ENCODE peak calls at places on chromosomes 16 and 17, in nine cellular contexts. One of them, this sample, is unnamed.
A peak's percentile ranks its signal among the peaks of the same experiment; 100 is the strongest.

GRCh38 chr17:39926588-39927100 is 757 bp downstream of the ORMDL3 start:
- DNase-seq in pancreas: peak; percentile 77
- DNase-seq in transverse colon: peak; percentile 60
- DNase-seq in sigmoid colon: peak; percentile 75
- DNase-seq in left ventricle myocardium inferior: peak; percentile 33
- DNase-seq in CD8-positive, alpha-beta T cell: peak; percentile 80
- DNase-seq in tibial nerve: no peak
- DNase-seq in uterus: peak; percentile 32
- DNase-seq in neural progenitor cell: peak; percentile 71
- DNase-seq in this sample: peak; percentile 50

GRCh38 chr17:48611681-48612455 is 1.1 kb upstream of the HOXB7 start:
- DNase-seq in pancreas: no peak
- DNase-seq in tibial nerve: no peak
- DNase-seq in neural progenitor cell: peak; percentile 51
- DNase-seq in CD8-positive, alpha-beta T cell: no peak
- DNase-seq in sigmoid colon: no peak
- DNase-seq in left ventricle myocardium inferior: no peak
- DNase-seq in transverse colon: peak; percentile 59
- DNase-seq in uterus: no peak
- DNase-seq in this sample: peak; percentile 71

GRCh38 chr16:20874088-20874581 is 26.0 kb downstream of the DCUN1D3 start:
- DNase-seq in sigmoid colon: no peak
- DNase-seq in neural progenitor cell: no peak
- DNase-seq in CD8-positive, alpha-beta T cell: no peak
- DNase-seq in uterus: no peak
- DNase-seq in transverse colon: no peak
- DNase-seq in left ventricle myocardium inferior: no peak
- DNase-seq in pancreas: no peak
- DNase-seq in tibial nerve: no peak
- DNase-seq in this sample: no peak

GRCh38 chr16:88842308-88842756 is 14.4 kb downstream of the GALNS start:
- DNase-seq in left ventricle myocardium inferior: no peak
- DNase-seq in transverse colon: no peak
- DNase-seq in neural progenitor cell: no peak
- DNase-seq in sigmoid colon: no peak
- DNase-seq in CD8-positive, alpha-beta T cell: no peak
- DNase-seq in pancreas: no peak
- DNase-seq in tibial nerve: no peak
- DNase-seq in uterus: no peak
- DNase-seq in this sample: no peak

GRCh38 chr16:13999895-14000425 is 71.2 kb upstream of the MRTFB start:
- DNase-seq in left ventricle myocardium inferior: peak; percentile 42
- DNase-seq in uterus: no peak
- DNase-seq in pancreas: no peak
- DNase-seq in neural progenitor cell: no peak
- DNase-seq in tibial nerve: no peak
- DNase-seq in CD8-positive, alpha-beta T cell: no peak
- DNase-seq in sigmoid colon: no peak
- DNase-seq in transverse colon: no peak
- DNase-seq in this sample: no peak

GRCh38 chr16:7246578-7246977 is 86.1 kb upstream of the RBFOX1 start:
- DNase-seq in pancreas: no peak
- DNase-seq in transverse colon: no peak
- DNase-seq in CD8-positive, alpha-beta T cell: no peak
- DNase-seq in tibial nerve: no peak
- DNase-seq in left ventricle myocardium inferior: no peak
- DNase-seq in neural progenitor cell: peak; percentile 73
- DNase-seq in sigmoid colon: no peak
- DNase-seq in uterus: no peak
- DNase-seq in this sample: no peak

GRCh38 chr17:18301081-18301480 is 13.7 kb downstream of the TOP3A start:
- DNase-seq in pancreas: no peak
- DNase-seq in sigmoid colon: no peak
- DNase-seq in uterus: no peak
- DNase-seq in tibial nerve: no peak
- DNase-seq in left ventricle myocardium inferior: no peak
- DNase-seq in transverse colon: no peak
- DNase-seq in neural progenitor cell: no peak
- DNase-seq in CD8-positive, alpha-beta T cell: no peak
- DNase-seq in this sample: no peak

GRCh38 chr16:49930841-49931240 is 74.9 kb upstream of the ZNF423 start:
- DNase-seq in pancreas: no peak
- DNase-seq in uterus: no peak
- DNase-seq in tibial nerve: no peak
- DNase-seq in left ventricle myocardium inferior: no peak
- DNase-seq in neural progenitor cell: no peak
- DNase-seq in sigmoid colon: peak; percentile 40
- DNase-seq in CD8-positive, alpha-beta T cell: no peak
- DNase-seq in transverse colon: no peak
- DNase-seq in this sample: no peak

GRCh38 chr17:43169561-43170139 is 1.4 kb upstream of the NBR1 start:
- DNase-seq in CD8-positive, alpha-beta T cell: peak; percentile 24
- DNase-seq in uterus: peak; percentile 29
- DNase-seq in neural progenitor cell: peak; percentile 56
- DNase-seq in pancreas: peak; percentile 65
- DNase-seq in transverse colon: peak; percentile 42
- DNase-seq in left ventricle myocardium inferior: peak; percentile 19
- DNase-seq in tibial nerve: no peak
- DNase-seq in sigmoid colon: peak; percentile 72
- DNase-seq in this sample: peak; percentile 35

GRCh38 chr16:83187404-83187803 is 560.6 kb downstream of the CDH13 start:
- DNase-seq in CD8-positive, alpha-beta T cell: no peak
- DNase-seq in sigmoid colon: no peak
- DNase-seq in transverse colon: no peak
- DNase-seq in uterus: no peak
- DNase-seq in pancreas: no peak
- DNase-seq in neural progenitor cell: no peak
- DNase-seq in tibial nerve: no peak
- DNase-seq in left ventricle myocardium inferior: no peak
- DNase-seq in this sample: no peak

GRCh38 chr17:62929320-62929719 is 36.7 kb upstream of the TANC2 start:
- DNase-seq in uterus: no peak
- DNase-seq in transverse colon: no peak
- DNase-seq in tibial nerve: no peak
- DNase-seq in pancreas: no peak
- DNase-seq in left ventricle myocardium inferior: no peak
- DNase-seq in neural progenitor cell: no peak
- DNase-seq in CD8-positive, alpha-beta T cell: no peak
- DNase-seq in sigmoid colon: no peak
- DNase-seq in this sample: no peak

GRCh38 chr16:68364601-68364998 is 53.8 kb downstream of the PRMT7 start:
- DNase-seq in uterus: no peak
- DNase-seq in neural progenitor cell: no peak
- DNase-seq in sigmoid colon: no peak
- DNase-seq in left ventricle myocardium inferior: no peak
- DNase-seq in pancreas: no peak
- DNase-seq in tibial nerve: no peak
- DNase-seq in CD8-positive, alpha-beta T cell: no peak
- DNase-seq in transverse colon: no peak
- DNase-seq in this sample: no peak

GRCh38 chr16:63553980-63554379 is 1517.7 kb upstream of the CDH8 start:
- DNase-seq in pancreas: no peak
- DNase-seq in tibial nerve: no peak
- DNase-seq in uterus: no peak
- DNase-seq in CD8-positive, alpha-beta T cell: no peak
- DNase-seq in left ventricle myocardium inferior: no peak
- DNase-seq in sigmoid colon: no peak
- DNase-seq in neural progenitor cell: no peak
- DNase-seq in transverse colon: no peak
- DNase-seq in this sample: no peak

GRCh38 chr17:57988301-57989010 is 402 bp upstream of the VEZF1 start:
- DNase-seq in CD8-positive, alpha-beta T cell: peak; percentile 69
- DNase-seq in sigmoid colon: peak; percentile 90
- DNase-seq in uterus: peak; percentile 75
- DNase-seq in transverse colon: peak; percentile 77
- DNase-seq in left ventricle myocardium inferior: peak; percentile 82
- DNase-seq in neural progenitor cell: no peak
- DNase-seq in tibial nerve: peak; percentile 35
- DNase-seq in pancreas: peak; percentile 73
- DNase-seq in this sample: peak; percentile 87

GRCh38 chr17:63974594-63975192 is 2.0 kb upstream of the SCN4A start:
- DNase-seq in left ventricle myocardium inferior: no peak
- DNase-seq in pancreas: no peak
- DNase-seq in sigmoid colon: no peak
- DNase-seq in neural progenitor cell: no peak
- DNase-seq in tibial nerve: no peak
- DNase-seq in transverse colon: no peak
- DNase-seq in CD8-positive, alpha-beta T cell: no peak
- DNase-seq in uterus: no peak
- DNase-seq in this sample: no peak

DNA sequence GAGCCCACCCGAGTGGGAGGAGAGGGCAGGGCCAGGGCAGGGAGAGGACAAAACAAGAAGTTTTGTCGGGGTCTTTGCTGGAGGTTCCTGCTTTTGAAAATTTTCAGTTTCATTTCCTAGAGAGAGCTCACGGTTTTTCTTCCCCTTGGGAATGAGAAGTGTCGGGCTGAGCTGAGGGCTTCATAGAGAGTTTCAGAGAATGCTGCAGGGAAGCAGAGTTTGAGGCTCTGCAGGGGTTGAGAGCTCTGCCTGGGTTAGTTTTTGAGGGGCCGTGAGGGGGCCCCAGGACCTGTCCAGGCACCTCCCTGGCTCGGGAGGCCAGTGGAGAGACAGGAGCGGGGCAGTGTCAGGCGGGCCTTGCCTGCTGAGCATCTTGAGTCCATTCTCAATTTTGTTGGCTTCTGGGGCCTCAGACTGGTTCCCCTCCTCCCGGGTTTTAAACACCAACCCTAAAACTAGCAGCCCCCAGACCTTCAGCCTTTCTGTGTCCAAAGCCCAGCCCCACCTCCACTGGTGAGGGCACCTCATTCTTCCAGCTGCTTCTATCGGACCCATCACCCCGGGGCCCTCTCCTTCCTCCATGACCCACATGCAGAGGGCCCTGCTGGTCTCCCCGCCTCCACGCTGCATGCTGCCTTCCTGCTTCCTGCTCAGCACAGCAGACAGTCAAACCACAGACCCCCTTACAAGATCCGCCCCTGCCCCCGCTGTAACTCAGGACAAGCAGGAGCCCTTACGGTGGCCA is 3.6 kb downstream of the RNF213 start:
- DNase-seq in left ventricle myocardium inferior: no peak
- DNase-seq in pancreas: no peak
- DNase-seq in uterus: no peak
- DNase-seq in tibial nerve: no peak
- DNase-seq in neural progenitor cell: no peak
- DNase-seq in transverse colon: peak; percentile 55
- DNase-seq in CD8-positive, alpha-beta T cell: peak; percentile 75
- DNase-seq in sigmoid colon: no peak
- DNase-seq in this sample: no peak
- H3K4me3 ChIP-seq in left ventricle myocardium inferior: peak overlapping the region; percentile 97
- H3K4me3 ChIP-seq in pancreas: peak overlapping the region; percentile 36
- H3K4me3 ChIP-seq in uterus: peak overlapping the region; percentile 36
- H3K4me3 ChIP-seq in tibial nerve: peak overlapping the region; percentile 50
- H3K4me3 ChIP-seq in neural progenitor cell: no peak overlapping the region
- H3K4me3 ChIP-seq in transverse colon: peak overlapping the region; percentile 32
- H3K4me3 ChIP-seq in CD8-positive, alpha-beta T cell: peak overlapping the region; percentile 88
- H3K4me3 ChIP-seq in sigmoid colon: no peak overlapping the region
- H3K4me3 ChIP-seq in this sample: no peak overlapping the region

GRCh38 chr17:50046667-50047066 is 9.2 kb upstream of the ITGA3 start:
- DNase-seq in uterus: no peak
- DNase-seq in sigmoid colon: no peak
- DNase-seq in neural progenitor cell: no peak
- DNase-seq in transverse colon: no peak
- DNase-seq in CD8-positive, alpha-beta T cell: no peak
- DNase-seq in pancreas: no peak
- DNase-seq in left ventricle myocardium inferior: no peak
- DNase-seq in tibial nerve: peak; percentile 8
- DNase-seq in this sample: no peak

GRCh38 chr17:50047083-50047482 is 8.8 kb upstream of the ITGA3 start:
- DNase-seq in CD8-positive, alpha-beta T cell: no peak
- DNase-seq in neural progenitor cell: no peak
- DNase-seq in pancreas: no peak
- DNase-seq in left ventricle myocardium inferior: no peak
- DNase-seq in transverse colon: no peak
- DNase-seq in sigmoid colon: no peak
- DNase-seq in tibial nerve: no peak
- DNase-seq in uterus: no peak
- DNase-seq in this sample: no peak

GRCh38 chr17:50048146-50048720 is 7.7 kb upstream of the ITGA3 start:
- DNase-seq in sigmoid colon: no peak
- DNase-seq in transverse colon: no peak
- DNase-seq in neural progenitor cell: no peak
- DNase-seq in CD8-positive, alpha-beta T cell: no peak
- DNase-seq in uterus: no peak
- DNase-seq in tibial nerve: peak; percentile 7
- DNase-seq in pancreas: no peak
- DNase-seq in left ventricle myocardium inferior: no peak
- DNase-seq in this sample: no peak

GRCh38 chr17:50048988-50049387 is 6.9 kb upstream of the ITGA3 start:
- DNase-seq in tibial nerve: no peak
- DNase-seq in uterus: no peak
- DNase-seq in pancreas: no peak
- DNase-seq in transverse colon: no peak
- DNase-seq in CD8-positive, alpha-beta T cell: no peak
- DNase-seq in neural progenitor cell: no peak
- DNase-seq in left ventricle myocardium inferior: no peak
- DNase-seq in sigmoid colon: no peak
- DNase-seq in this sample: no peak

GRCh38 chr17:50047488-50048126 is 8.3 kb upstream of the ITGA3 start:
- DNase-seq in uterus: no peak
- DNase-seq in neural progenitor cell: no peak
- DNase-seq in transverse colon: no peak
- DNase-seq in CD8-positive, alpha-beta T cell: no peak
- DNase-seq in tibial nerve: peak; percentile 10
- DNase-seq in left ventricle myocardium inferior: no peak
- DNase-seq in pancreas: no peak
- DNase-seq in sigmoid colon: no peak
- DNase-seq in this sample: no peak
- H3K27ac ChIP-seq in uterus: no peak overlapping the region
- H3K27ac ChIP-seq in neural progenitor cell: no peak overlapping the region
- H3K27ac ChIP-seq in transverse colon: no peak overlapping the region
- H3K27ac ChIP-seq in CD8-positive, alpha-beta T cell: no peak overlapping the region
- H3K27ac ChIP-seq in tibial nerve: no peak overlapping the region
- H3K27ac ChIP-seq in left ventricle myocardium inferior: no peak overlapping the region
- H3K27ac ChIP-seq in pancreas: no peak overlapping the region
- H3K27ac ChIP-seq in sigmoid colon: no peak overlapping the region
- H3K27ac ChIP-seq in this sample: no peak overlapping the region

GRCh38 chr16:57828272-57829161 is 26.2 kb upstream of the KIFC3 start:
- DNase-seq in transverse colon: no peak
- DNase-seq in tibial nerve: no peak
- DNase-seq in neural progenitor cell: no peak
- DNase-seq in uterus: no peak
- DNase-seq in pancreas: no peak
- DNase-seq in left ventricle myocardium inferior: no peak
- DNase-seq in sigmoid colon: no peak
- DNase-seq in CD8-positive, alpha-beta T cell: no peak
- DNase-seq in this sample: no peak
- TF ChIP-seq CTCF in transverse colon: no peak
- TF ChIP-seq CTCF in tibial nerve: no peak
- TF ChIP-seq CTCF in neural progenitor cell: no peak
- TF ChIP-seq CTCF in uterus: no peak
- TF ChIP-seq CTCF in pancreas: no peak
- TF ChIP-seq CTCF in left ventricle myocardium inferior: no peak
- TF ChIP-seq CTCF in sigmoid colon: no peak
- TF ChIP-seq CTCF in CD8-positive, alpha-beta T cell: no peak
- TF ChIP-seq CTCF in this sample: peak; percentile 30

DNA sequence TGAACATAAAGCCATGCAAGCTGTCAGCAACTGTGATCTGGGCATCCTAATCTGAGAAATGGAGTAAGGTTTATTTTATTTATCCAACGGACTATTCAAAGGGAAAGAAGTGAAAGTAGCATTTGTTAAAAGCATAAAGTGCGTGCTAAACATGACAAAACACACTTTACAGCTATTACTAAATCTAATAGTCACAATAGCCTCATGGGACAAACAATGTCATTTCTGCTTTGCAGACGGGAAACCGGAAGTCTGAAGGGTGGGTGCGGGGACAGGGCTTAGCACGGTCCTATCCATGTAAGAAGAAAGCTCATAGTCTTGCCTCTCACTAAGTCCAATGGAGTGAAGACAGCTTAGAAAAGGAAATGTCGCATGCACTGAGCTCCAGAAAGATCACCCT is 228.5 kb downstream of the CDH11 start:
- DNase-seq in transverse colon: no peak
- DNase-seq in left ventricle myocardium inferior: no peak
- DNase-seq in CD8-positive, alpha-beta T cell: no peak
- DNase-seq in uterus: no peak
- DNase-seq in sigmoid colon: no peak
- DNase-seq in neural progenitor cell: no peak
- DNase-seq in pancreas: no peak
- DNase-seq in tibial nerve: no peak
- DNase-seq in this sample: no peak
- H3K4me3 ChIP-seq in transverse colon: no peak overlapping the region
- H3K4me3 ChIP-seq in left ventricle myocardium inferior: no peak overlapping the region
- H3K4me3 ChIP-seq in CD8-positive, alpha-beta T cell: no peak overlapping the region
- H3K4me3 ChIP-seq in uterus: no peak overlapping the region
- H3K4me3 ChIP-seq in sigmoid colon: no peak overlapping the region
- H3K4me3 ChIP-seq in neural progenitor cell: no peak overlapping the region
- H3K4me3 ChIP-seq in pancreas: no peak overlapping the region
- H3K4me3 ChIP-seq in tibial nerve: no peak overlapping the region
- H3K4me3 ChIP-seq in this sample: no peak overlapping the region